ENCODE peak calls at places on chromosomes 5 and 9, in nine cellular contexts. Z is tibial nerve, J is heart right ventricle, I is PC-9, A is cardiac muscle cell, T is adrenal gland, Q is stomach, F is body of pancreas, K is left ventricle myocardium inferior. P is an unnamed sample.

GRCh38 chr5:72268753-72269410 is 51.2 kb downstream of the MRPS27 start:
- DNase-seq in Z (peak), J (peak), I (peak), A (peak), T (peak), Q (peak), F (peak), K (no peak), P (no peak)

GRCh38 chr9:70510157-70510770 is 95.8 kb upstream of the KLF9 start:
- DNase-seq in Z (no peak), J (peak), I (peak), A (peak), T (peak), Q (peak), F (peak), K (peak), P (no peak)

GRCh38 chr5:169944922-169945675 is 35.2 kb downstream of the INSYN2B start:
- DNase-seq in Z (peak), J (no peak), I (no peak), A (no peak), T (no peak), Q (no peak), F (no peak), K (no peak), P (no peak)

GRCh38 chr5:71880531-71880930 is 161.5 kb downstream of the CARTPT start:
- DNase-seq in Z (no peak), J (no peak), I (no peak), A (no peak), T (no peak), Q (no peak), F (no peak), K (no peak), P (no peak)

GRCh38 chr5:1048162-1048721 is 39.6 kb downstream of the NKD2 start:
- DNase-seq in Z (no peak), J (no peak), I (no peak), A (no peak), T (no peak), Q (no peak), F (no peak), K (no peak), P (no peak)

GRCh38 chr9:68728731-68729130 is 23.7 kb downstream of the PIP5K1B start:
- DNase-seq in Z (no peak), J (no peak), I (no peak), A (no peak), T (no peak), Q (no peak), F (no peak), K (no peak), P (no peak)

GRCh38 chr9:112069318-112070169 is 105.6 kb downstream of the SUSD1 start:
- DNase-seq in Z (no peak), J (no peak), I (no peak), A (no peak), T (no peak), Q (no peak), F (no peak), K (no peak), P (no peak)

GRCh38 chr5:181261320-181262085 is 560 bp upstream of the TRIM52 start:
- DNase-seq in Z (peak), J (peak), I (peak), A (peak), T (peak), Q (peak), F (peak), K (peak), P (no peak)

GRCh38 chr9:112125961-112126388 is 49.1 kb downstream of the SUSD1 start:
- DNase-seq in Z (no peak), J (no peak), I (no peak), A (no peak), T (no peak), Q (no peak), F (no peak), K (no peak), P (no peak)

DNA sequence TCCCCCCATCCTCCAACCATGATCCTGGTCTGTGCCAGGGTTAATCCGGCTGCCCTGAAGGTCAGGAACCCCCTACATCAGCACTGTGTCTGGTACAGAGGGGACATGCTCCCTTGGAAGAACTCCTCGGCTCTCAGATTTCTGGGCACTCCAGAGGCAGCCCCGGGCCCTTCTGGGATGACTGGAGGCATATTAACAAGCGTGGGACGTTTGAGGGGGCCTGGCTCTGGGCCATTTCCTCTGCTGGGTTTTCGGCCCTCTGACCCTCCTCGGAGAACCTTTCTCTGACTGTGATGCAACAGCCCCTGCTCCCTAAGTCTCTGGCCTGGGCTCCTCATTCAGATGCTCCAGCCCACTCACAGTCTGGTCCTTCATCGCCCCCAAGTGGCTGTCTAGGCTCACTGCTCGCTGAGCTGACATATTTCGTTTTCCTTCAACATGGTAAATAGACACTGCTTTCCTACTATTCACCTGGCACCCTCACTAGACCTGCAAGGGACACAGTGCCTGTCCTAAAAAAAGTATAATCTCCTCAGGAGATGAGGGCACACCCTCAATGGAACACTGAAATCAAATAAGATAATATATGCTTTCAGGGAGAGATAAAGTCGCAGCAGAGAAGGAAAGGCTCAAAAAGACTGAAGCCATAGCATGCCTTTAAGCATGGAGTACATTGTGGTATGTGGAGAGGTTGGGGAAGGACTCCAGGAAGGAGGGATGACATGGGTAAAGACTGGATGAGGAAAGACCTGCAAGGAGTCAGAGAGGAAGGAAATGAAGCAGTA is 404.7 kb upstream of the TRPC7 start:
- DNase-seq in Z (peak), J (peak), I (peak), A (peak), T (peak), Q (peak), F (peak), K (peak), P (peak)
- TF ChIP-seq CTCF in Z (peak), J (peak), I (peak), A (peak), T (peak), Q (peak), F (peak), K (peak), P (peak)

GRCh38 chr9:75653335-75653734 is 237.1 kb upstream of the PCSK5 start:
- DNase-seq in Z (no peak), J (no peak), I (no peak), A (no peak), T (no peak), Q (no peak), F (no peak), K (no peak), P (no peak)

GRCh38 chr9:75653750-75654149 is 236.7 kb upstream of the PCSK5 start:
- DNase-seq in Z (no peak), J (no peak), I (no peak), A (no peak), T (no peak), Q (no peak), F (no peak), K (no peak), P (no peak)

GRCh38 chr9:75658301-75658919 is 232.1 kb upstream of the PCSK5 start:
- DNase-seq in Z (no peak), J (no peak), I (no peak), A (no peak), T (no peak), Q (no peak), F (no peak), K (no peak), P (no peak)
- TF ChIP-seq CTCF in Z (no peak), J (no peak), I (no peak), A (no peak), T (no peak), Q (no peak), F (no peak), K (no peak), P (no peak)

DNA sequence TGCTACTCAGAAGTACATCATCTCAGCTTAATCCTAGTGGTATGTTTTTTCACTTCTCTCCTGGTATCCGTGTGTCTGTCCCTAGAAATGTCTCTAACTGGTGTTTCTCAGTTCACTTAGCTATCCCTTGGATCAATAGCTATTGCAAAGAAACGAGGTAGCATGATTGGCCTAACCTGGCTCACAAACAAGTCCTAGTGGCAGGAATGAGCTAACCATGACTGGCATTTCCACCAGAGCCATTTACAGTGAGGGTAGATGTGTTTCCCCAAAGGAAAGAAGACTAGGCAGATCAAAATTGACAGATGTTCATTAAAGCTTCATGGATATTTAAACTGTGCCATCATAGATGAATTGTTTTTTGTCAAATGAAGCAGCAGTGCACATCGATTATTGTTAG is 82.5 kb downstream of the PALM2AKAP2 start:
- DNase-seq in Z (no peak), J (no peak), I (no peak), A (no peak), T (no peak), Q (no peak), F (no peak), K (no peak), P (no peak)
- TF ChIP-seq CTCF in Z (no peak), J (peak), I (no peak), A (no peak), T (no peak), Q (no peak), F (no peak), K (peak), P (peak)

GRCh38 chr5:132083065-132083678 is 9.6 kb downstream of the CSF2 start:
- DNase-seq in Z (no peak), J (no peak), I (no peak), A (no peak), T (no peak), Q (no peak), F (no peak), K (no peak), P (no peak)
- TF ChIP-seq CTCF in Z (no peak), J (no peak), I (no peak), A (no peak), T (no peak), Q (no peak), F (no peak), K (no peak), P (no peak)

GRCh38 chr9:134004131-134004873 is 12.2 kb upstream of the VAV2 start:
- DNase-seq in Z (no peak), J (no peak), I (no peak), A (no peak), T (no peak), Q (no peak), F (no peak), K (no peak), P (no peak)
- TF ChIP-seq CTCF in Z (no peak), J (no peak), I (no peak), A (no peak), T (no peak), Q (no peak), F (no peak), K (no peak), P (no peak)

DNA sequence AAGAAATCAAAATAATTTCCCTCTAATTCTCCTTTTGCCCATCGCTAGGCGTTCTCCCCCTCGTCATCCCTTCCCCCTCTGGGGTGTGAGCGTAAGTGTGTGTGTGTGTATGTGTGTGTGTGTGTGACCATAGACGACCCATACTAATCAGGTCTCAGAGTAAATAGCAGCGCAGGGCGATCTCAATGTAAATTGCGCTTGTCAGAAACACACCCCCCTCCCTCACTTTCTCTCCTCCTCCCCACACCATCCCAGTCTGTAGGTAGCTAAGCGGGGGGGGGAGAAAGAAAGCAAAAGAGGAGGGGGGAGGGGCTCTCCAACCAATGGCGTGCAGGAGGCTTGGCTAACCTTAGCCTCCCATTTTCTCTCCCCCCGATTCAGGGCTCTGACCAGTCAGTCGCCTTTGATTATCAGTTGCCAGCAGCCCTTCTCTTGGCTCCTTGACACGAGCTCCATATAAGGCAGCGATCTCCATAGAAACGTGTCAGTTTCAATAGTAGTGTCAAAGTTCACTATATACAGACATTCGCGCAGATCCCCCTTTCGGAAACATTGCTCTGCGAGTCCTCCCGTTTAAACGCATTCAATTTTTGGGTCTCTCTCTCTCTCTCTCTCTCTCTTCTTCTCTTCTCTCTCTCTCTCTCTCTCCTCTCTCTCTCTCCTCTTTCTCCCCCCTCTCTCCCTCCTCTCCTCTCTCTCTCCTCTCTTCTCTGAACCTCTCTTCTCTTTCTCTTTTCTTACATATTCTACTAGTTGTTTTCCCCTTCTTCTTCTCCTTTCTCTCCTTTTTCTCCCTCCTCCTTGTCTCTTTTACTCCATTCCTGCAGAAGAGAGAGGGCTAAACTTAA is at the start of gene NR2F1:
- DNase-seq in Z (peak), J (peak), I (peak), A (no peak), T (peak), Q (peak), F (peak), K (no peak), P (peak)
- TF ChIP-seq CTCF in Z (peak), J (no peak), I (peak), A (no peak), T (no peak), Q (peak), F (peak), K (no peak), P (no peak)

GRCh38 chr9:21966140-21966851 is 27.9 kb downstream of the CDKN2A start:
- DNase-seq in Z (no peak), J (no peak), I (no peak), A (no peak), T (no peak), Q (no peak), F (no peak), K (no peak), P (no peak)

GRCh38 chr9:21967707-21968106 is 26.5 kb downstream of the CDKN2A start:
- DNase-seq in Z (no peak), J (no peak), I (no peak), A (no peak), T (no peak), Q (no peak), F (no peak), K (no peak), P (no peak)

GRCh38 chr9:21964925-21965385 is 29.2 kb downstream of the CDKN2A start:
- DNase-seq in Z (no peak), J (no peak), I (no peak), A (no peak), T (peak), Q (peak), F (peak), K (no peak), P (peak)

GRCh38 chr9:21967169-21967568 is 27.0 kb downstream of the CDKN2A start:
- DNase-seq in Z (no peak), J (no peak), I (no peak), A (no peak), T (no peak), Q (no peak), F (no peak), K (no peak), P (no peak)

GRCh38 chr9:21965401-21965951 is 28.7 kb downstream of the CDKN2A start:
- DNase-seq in Z (no peak), J (no peak), I (peak), A (peak), T (peak), Q (peak), F (peak), K (no peak), P (peak)
- TF ChIP-seq CTCF in Z (peak), J (peak), I (no peak), A (peak), T (peak), Q (no peak), F (peak), K (peak), P (peak)

GRCh38 chr5:32089146-32090000 is 84.7 kb downstream of the GOLPH3 start:
- DNase-seq in Z (no peak), J (no peak), I (no peak), A (no peak), T (no peak), Q (no peak), F (no peak), K (no peak), P (no peak)

GRCh38 chr5:32087086-32088082 is 86.7 kb downstream of the GOLPH3 start:
- DNase-seq in Z (no peak), J (no peak), I (no peak), A (no peak), T (no peak), Q (no peak), F (no peak), K (no peak), P (no peak)

GRCh38 chr5:32088214-32088613 is 85.9 kb downstream of the GOLPH3 start:
- DNase-seq in Z (no peak), J (no peak), I (no peak), A (no peak), T (no peak), Q (no peak), F (no peak), K (no peak), P (no peak)

GRCh38 chr5:32083981-32084430 is 90.1 kb downstream of the GOLPH3 start:
- DNase-seq in Z (no peak), J (no peak), I (no peak), A (no peak), T (no peak), Q (no peak), F (no peak), K (no peak), P (no peak)
- TF ChIP-seq CTCF in Z (no peak), J (no peak), I (no peak), A (no peak), T (no peak), Q (no peak), F (no peak), K (no peak), P (no peak)

GRCh38 chr9:131181091-131181681 is 55.8 kb downstream of the NUP214 start:
- DNase-seq in Z (no peak), J (no peak), I (no peak), A (peak), T (no peak), Q (no peak), F (no peak), K (no peak), P (no peak)
- TF ChIP-seq CTCF in Z (no peak), J (no peak), I (peak), A (no peak), T (peak), Q (no peak), F (no peak), K (peak), P (peak)